ENCODE peak calls at places on chromosomes 4 and X, in seven cellular contexts. G, U, Q, X, E, W and B are unnamed samples.

GRCh38 chr4:15776871-15777648 is 1.1 kb upstream of the CD38 start:
- DNase-seq in U (no peak), Q (peak; percentile 94), W (no peak), X (no peak), E (no peak), G (no peak), B (no peak)

GRCh38 chrX:10104958-10105658 is 51.7 kb upstream of the CLCN4 start:
- DNase-seq in U (no peak), X (no peak), Q (no peak), G (no peak), W (no peak), E (no peak), B (peak; percentile 43)

GRCh38 chrX:133546441-133546840 is 131.2 kb upstream of the GPC4 start:
- DNase-seq in W (no peak), Q (no peak), E (no peak), X (no peak), G (no peak), U (no peak), B (no peak)

GRCh38 chrX:136259543-136259942 is 8.3 kb upstream of the MAP7D3 start:
- DNase-seq in W (peak; percentile 68), U (no peak), G (no peak), E (no peak), Q (no peak), X (no peak), B (peak; percentile 79)

GRCh38 chr4:55468724-55469123 is 73.0 kb downstream of the TMEM165 start:
- DNase-seq in W (peak; percentile 88), G (no peak), X (no peak), Q (no peak), E (no peak), U (no peak), B (no peak)

GRCh38 chr4:18846313-18846712 is 824.8 kb upstream of the LCORL start:
- DNase-seq in U (no peak), E (no peak), G (no peak), X (no peak), W (no peak), Q (no peak), B (no peak)

GRCh38 chr4:99763635-99764101 is 53.0 kb upstream of the DAPP1 start:
- DNase-seq in U (no peak), W (peak; percentile 89), X (peak; percentile 22), E (peak; percentile 8), G (peak; percentile 39), Q (no peak), B (peak; percentile 79)

GRCh38 chr4:142777045-142777743 is 68.9 kb downstream of the INPP4B start:
- DNase-seq in W (no peak), X (no peak), E (no peak), Q (no peak), G (no peak), U (no peak), B (no peak)

GRCh38 chr4:55075376-55075775 is 50.0 kb downstream of the KDR start:
- DNase-seq in G (no peak), W (no peak), Q (no peak), U (no peak), X (no peak), E (no peak), B (no peak)

GRCh38 chrX:13535371-13535770 is 34.0 kb upstream of the EGFL6 start:
- DNase-seq in X (no peak), U (no peak), G (no peak), Q (no peak), W (no peak), E (no peak), B (peak; percentile 14)

GRCh38 chr4:159163522-159163921 is 60.6 kb downstream of the RAPGEF2 start:
- DNase-seq in Q (no peak), W (no peak), G (no peak), U (no peak), E (no peak), X (no peak), B (no peak)

GRCh38 chrX:40166582-40166981 is 68.8 kb upstream of the BCOR start:
- DNase-seq in G (no peak), E (no peak), X (no peak), W (peak; percentile 42), Q (peak; percentile 80), U (no peak), B (no peak)

GRCh38 chr4:54525602-54526001 is 132.2 kb upstream of the KIT start:
- DNase-seq in G (no peak), E (no peak), U (no peak), W (peak; percentile 91), X (no peak), Q (no peak), B (peak; percentile 95)

GRCh38 chr4:102299708-102300107 is 45.6 kb downstream of the SLC39A8 start:
- DNase-seq in X (peak; percentile 18), G (no peak), W (peak; percentile 11), Q (peak; percentile 56), U (no peak), E (peak; percentile 8), B (peak; percentile 70)

GRCh38 chr4:121950680-121951569 is 935 bp downstream of the TRPC3 start:
- DNase-seq in Q (no peak), E (peak; percentile 13), U (peak; percentile 70), G (peak; percentile 32), W (peak; percentile 18), X (peak; percentile 23), B (peak; percentile 63)

GRCh38 chr4:184344435-184344834 is 126.8 kb upstream of the ENPP6 start:
- DNase-seq in Q (no peak), W (no peak), X (no peak), G (no peak), E (no peak), U (no peak), B (no peak)

GRCh38 chr4:184343400-184344177 is 125.9 kb upstream of the ENPP6 start:
- DNase-seq in W (peak; percentile 75), Q (peak; percentile 64), G (peak; percentile 78), X (peak; percentile 63), E (peak; percentile 89), U (peak; percentile 83), B (peak; percentile 84)

GRCh38 chr4:184345573-184345922 is 127.9 kb upstream of the ENPP6 start:
- DNase-seq in U (no peak), X (no peak), Q (no peak), E (no peak), W (peak; percentile 22), G (peak; percentile 63), B (no peak)

GRCh38 chr4:184347251-184348239 is 126.8 kb downstream of the IRF2 start:
- DNase-seq in X (no peak), U (no peak), Q (peak; percentile 89), W (peak; percentile 68), E (no peak), G (peak; percentile 73), B (peak; percentile 60)

DNA sequence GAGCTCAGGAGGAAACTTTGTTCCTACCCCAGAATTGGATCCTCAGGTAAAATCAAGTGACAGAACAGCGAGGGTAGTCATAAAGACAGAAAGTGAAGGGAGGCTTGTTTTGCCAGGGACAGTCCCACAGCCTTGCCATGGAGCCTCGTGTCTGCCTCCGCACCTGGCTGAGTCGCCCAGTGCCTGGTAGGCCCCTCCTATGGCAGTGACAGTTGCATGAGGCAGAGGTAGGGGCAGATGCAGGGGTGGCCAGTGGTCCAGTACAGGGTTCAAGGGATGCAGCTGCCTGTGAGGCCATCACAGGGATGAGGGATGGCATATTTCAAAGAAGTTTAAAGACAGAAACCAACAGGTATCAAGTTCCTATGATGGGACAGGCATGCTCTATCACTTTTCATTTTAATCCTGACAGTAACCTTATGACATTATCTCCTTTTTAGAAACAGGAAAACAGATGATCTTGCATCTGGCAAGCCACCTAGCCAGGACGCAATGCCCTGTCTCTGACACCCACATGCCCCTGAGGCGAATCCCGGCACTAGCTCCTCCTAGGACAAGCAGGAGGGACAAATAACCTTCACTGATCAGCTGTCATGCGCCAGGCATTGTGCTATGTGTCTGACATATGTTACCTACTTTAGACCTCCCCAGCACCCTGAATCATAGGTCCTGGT is 127.4 kb upstream of the ENPP6 start:
- DNase-seq in Q (no peak), X (no peak), G (no peak), E (no peak), U (no peak), W (no peak), B (no peak)
- H3K27ac ChIP-seq in Q (no peak overlapping the region), X (no peak overlapping the region), G (peak overlapping the region; percentile 99), E (no peak overlapping the region), U (no peak overlapping the region), W (no peak overlapping the region), B (no peak overlapping the region)

GRCh38 chrX:120036704-120037103 is 40.8 kb downstream of the RHOXF2B start:
- DNase-seq in U (no peak), E (no peak), X (no peak), G (no peak), W (no peak), Q (no peak), B (no peak)
- H3K4me3 ChIP-seq in U (no peak overlapping the region), E (no peak overlapping the region), X (no peak overlapping the region), G (no peak overlapping the region), W (no peak overlapping the region), Q (peak overlapping the region; percentile 71), B (no peak overlapping the region)

GRCh38 chr4:173237722-173238121 is 69.1 kb downstream of the GALNT7 start:
- DNase-seq in E (no peak), W (no peak), X (no peak), Q (no peak), G (no peak), U (no peak), B (no peak)

GRCh38 chr4:173240696-173241095 is 72.1 kb downstream of the GALNT7 start:
- DNase-seq in U (no peak), X (no peak), G (no peak), E (no peak), Q (no peak), W (no peak), B (no peak)

GRCh38 chr4:173235050-173235449 is 66.4 kb downstream of the GALNT7 start:
- DNase-seq in E (no peak), Q (no peak), G (no peak), X (no peak), W (no peak), U (no peak), B (no peak)

GRCh38 chr4:173231916-173232315 is 63.3 kb downstream of the GALNT7 start:
- DNase-seq in Q (no peak), U (no peak), G (no peak), E (no peak), W (peak; percentile 18), X (no peak), B (no peak)

DNA sequence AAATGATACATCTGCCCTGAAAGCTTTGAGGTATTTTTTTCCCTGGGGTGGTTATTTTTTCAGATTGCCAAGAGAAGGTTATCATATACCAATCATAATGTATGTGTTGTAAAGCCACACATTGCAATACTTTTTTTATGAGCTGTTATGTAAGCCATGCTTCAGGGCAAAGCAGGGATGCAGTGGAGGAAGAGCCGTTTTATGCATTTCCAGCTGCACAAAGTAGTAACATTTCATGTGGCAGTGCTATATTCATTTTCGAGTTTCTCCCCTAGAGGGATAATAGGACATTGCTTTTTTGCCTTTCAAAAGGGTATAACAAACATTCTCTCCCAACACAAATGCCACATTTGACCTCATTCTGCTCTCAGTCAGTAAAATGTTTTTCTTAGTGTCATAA is 68.5 kb downstream of the GALNT7 start:
- DNase-seq in E (no peak), G (no peak), Q (no peak), X (no peak), U (no peak), W (no peak), B (no peak)
- H3K4me1 ChIP-seq in E (peaks cover 25% of the 10 kb centered on the region), G (no peaks in the 10 kb centered on the region), Q (no peaks in the 10 kb centered on the region), X (peaks cover 4% of the 10 kb centered on the region), U (no peaks in the 10 kb centered on the region), W (no peaks in the 10 kb centered on the region), B (peaks cover 10% of the 10 kb centered on the region)

DNA sequence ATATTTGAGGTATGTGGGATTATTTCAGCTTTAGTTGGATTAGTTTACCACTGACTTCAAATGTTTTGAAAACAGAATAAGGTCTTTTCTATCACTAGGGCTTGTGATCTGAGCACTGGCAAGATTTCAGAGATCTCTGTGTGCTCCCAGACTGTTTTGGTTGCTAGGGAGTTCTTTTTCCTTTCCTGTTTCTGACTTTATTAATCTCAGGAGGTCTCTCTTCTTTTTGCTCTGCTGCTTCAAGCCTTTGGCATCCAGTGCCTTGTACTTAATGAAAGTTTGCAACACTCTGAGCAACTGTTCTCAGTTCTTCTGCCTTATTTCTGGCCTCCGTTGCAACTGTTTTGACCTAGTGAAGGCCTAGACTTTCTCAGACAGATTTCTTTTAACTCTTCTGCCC is 32.1 kb upstream of the PAQR3 start:
- DNase-seq in Q (no peak), U (no peak), X (no peak), G (no peak), W (no peak), E (no peak), B (peak; percentile 47)
- H3K27ac ChIP-seq in Q (no peak overlapping the region), U (no peak overlapping the region), X (no peak overlapping the region), G (no peak overlapping the region), W (no peak overlapping the region), E (no peak overlapping the region), B (no peak overlapping the region)